ENCODE peak calls at places on chromosome 11, in six cellular contexts. X is stomach, T is NB4, K is neural progenitor cell, Y is cardiac fibroblast, L is PC-3. W is an unnamed sample.

GRCh38 chr11:77213029-77213579 is 85.1 kb downstream of the MYO7A start:
- DNase-seq in X (no peak), T (no peak), K (no peak), Y (no peak), L (no peak), W (no peak)

GRCh38 chr11:45909594-45910475 is 2.8 kb upstream of the FREY1 start:
- DNase-seq in X (no peak), T (no peak), K (no peak), Y (no peak), L (no peak), W (no peak)

GRCh38 chr11:93330446-93330984 is at the start of gene DEUP1:
- DNase-seq in X (peak), T (no peak), K (peak), Y (no peak), L (peak), W (no peak)

GRCh38 chr11:68961245-68961644 is 19.5 kb downstream of the MRGPRD start:
- DNase-seq in X (no peak), T (no peak), K (no peak), Y (no peak), L (peak), W (no peak)

GRCh38 chr11:86383314-86383713 is 8.6 kb downstream of the CCDC81 start:
- DNase-seq in X (no peak), T (no peak), K (no peak), Y (no peak), L (no peak), W (peak)

GRCh38 chr11:9716275-9717039 is 52.6 kb downstream of the SWAP70 start:
- DNase-seq in X (no peak), T (peak), K (no peak), Y (peak), L (peak), W (peak)

GRCh38 chr11:120884290-120885020 is 139.4 kb upstream of the TBCEL start:
- DNase-seq in X (no peak), T (no peak), K (no peak), Y (no peak), L (no peak), W (no peak)

GRCh38 chr11:67401495-67402191 is at the start of gene PPP1CA:
- DNase-seq in X (peak), T (peak), K (peak), Y (peak), L (peak), W (peak)

GRCh38 chr11:44307340-44308099 is 2.4 kb downstream of the ALX4 start:
- DNase-seq in X (no peak), T (no peak), K (no peak), Y (no peak), L (no peak), W (no peak)

GRCh38 chr11:106329273-106330018 is 252.0 kb downstream of the AASDHPPT start:
- DNase-seq in X (no peak), T (no peak), K (no peak), Y (no peak), L (peak), W (no peak)

GRCh38 chr11:117199061-117199915 is at the start of gene TAGLN:
- DNase-seq in X (peak), T (no peak), K (peak), Y (peak), L (peak), W (peak)

GRCh38 chr11:66443602-66444001 is 5.0 kb upstream of the MRPL11 start:
- DNase-seq in X (no peak), T (peak), K (no peak), Y (peak), L (peak), W (peak)

GRCh38 chr11:65553301-65554001 is 4.7 kb downstream of the LTBP3 start:
- DNase-seq in X (no peak), T (peak), K (peak), Y (no peak), L (no peak), W (peak)

GRCh38 chr11:100851129-100851528 is 164.0 kb downstream of the ARHGAP42 start:
- DNase-seq in X (no peak), T (no peak), K (no peak), Y (no peak), L (peak), W (peak)

GRCh38 chr11:94737171-94737611 is 31.0 kb upstream of the AMOTL1 start:
- DNase-seq in X (no peak), T (no peak), K (no peak), Y (no peak), L (peak), W (peak)

GRCh38 chr11:120832609-120833221 is 191.2 kb upstream of the TBCEL start:
- DNase-seq in X (no peak), T (no peak), K (peak), Y (no peak), L (no peak), W (no peak)

GRCh38 chr11:8567597-8568198 is 26.3 kb downstream of the STK33 start:
- DNase-seq in X (no peak), T (no peak), K (no peak), Y (peak), L (no peak), W (peak)

GRCh38 chr11:108853864-108854263 is 189.0 kb downstream of the DDX10 start:
- DNase-seq in X (no peak), T (no peak), K (peak), Y (peak), L (no peak), W (no peak)

GRCh38 chr11:110295086-110295485 is 1.3 kb downstream of the RDX start:
- DNase-seq in X (no peak), T (no peak), K (no peak), Y (no peak), L (no peak), W (no peak)

GRCh38 chr11:36356201-36356600 is 60.1 kb downstream of the PRR5L start:
- DNase-seq in X (no peak), T (peak), K (no peak), Y (no peak), L (no peak), W (no peak)

GRCh38 chr11:133663586-133663985 is 131.3 kb upstream of the OPCML start:
- DNase-seq in X (no peak), T (no peak), K (no peak), Y (no peak), L (no peak), W (no peak)

GRCh38 chr11:120964857-120965256 is 59.0 kb upstream of the TBCEL start:
- DNase-seq in X (no peak), T (no peak), K (no peak), Y (peak), L (peak), W (peak)

GRCh38 chr11:68970921-68971636 is 9.7 kb downstream of the MRGPRD start:
- DNase-seq in X (no peak), T (no peak), K (no peak), Y (no peak), L (no peak), W (no peak)

GRCh38 chr11:124080319-124081001 is 34.8 kb upstream of the VWA5A start:
- DNase-seq in X (no peak), T (no peak), K (no peak), Y (no peak), L (peak), W (no peak)

GRCh38 chr11:16863382-16863781 is 124.9 kb downstream of the C11orf58 start:
- DNase-seq in X (no peak), T (no peak), K (no peak), Y (no peak), L (no peak), W (no peak)

GRCh38 chr11:75150879-75151278 is at the start of gene SLCO2B1:
- DNase-seq in X (no peak), T (no peak), K (no peak), Y (no peak), L (no peak), W (no peak)

GRCh38 chr11:107757661-107758060 is 45.8 kb upstream of the SLN start:
- DNase-seq in X (no peak), T (no peak), K (no peak), Y (no peak), L (peak), W (no peak)

GRCh38 chr11:120142072-120142423 is 4.1 kb upstream of the TRIM29 start:
- DNase-seq in X (no peak), T (no peak), K (no peak), Y (no peak), L (no peak), W (no peak)

GRCh38 chr11:68545796-68546195 is 85.2 kb downstream of the PPP6R3 start:
- DNase-seq in X (peak), T (no peak), K (no peak), Y (no peak), L (peak), W (no peak)

GRCh38 chr11:83773950-83774880 is 488.0 kb upstream of the CCDC90B start:
- DNase-seq in X (no peak), T (no peak), K (no peak), Y (peak), L (peak), W (no peak)

GRCh38 chr11:91163619-91164451 is 941.0 kb upstream of the CHORDC1 start:
- DNase-seq in X (no peak), T (no peak), K (no peak), Y (peak), L (peak), W (peak)

GRCh38 chr11:44343778-44344424 is 34.0 kb upstream of the ALX4 start:
- DNase-seq in X (no peak), T (no peak), K (no peak), Y (no peak), L (no peak), W (no peak)

GRCh38 chr11:96524475-96524874 is 134.7 kb downstream of the JRKL start:
- DNase-seq in X (no peak), T (no peak), K (no peak), Y (peak), L (no peak), W (no peak)

GRCh38 chr11:10655227-10655626 is 38.3 kb downstream of the IRAG1 start:
- DNase-seq in X (no peak), T (peak), K (no peak), Y (no peak), L (no peak), W (no peak)

GRCh38 chr11:77517226-77517625 is 43.3 kb upstream of the PAK1 start:
- DNase-seq in X (no peak), T (peak), K (no peak), Y (no peak), L (peak), W (no peak)

GRCh38 chr11:15565846-15566245 is 451.1 kb downstream of the INSC start:
- DNase-seq in X (no peak), T (no peak), K (peak), Y (no peak), L (no peak), W (no peak)

GRCh38 chr11:45771942-45772522 is 32.9 kb upstream of the SLC35C1 start:
- DNase-seq in X (peak), T (peak), K (peak), Y (peak), L (peak), W (peak)

DNA sequence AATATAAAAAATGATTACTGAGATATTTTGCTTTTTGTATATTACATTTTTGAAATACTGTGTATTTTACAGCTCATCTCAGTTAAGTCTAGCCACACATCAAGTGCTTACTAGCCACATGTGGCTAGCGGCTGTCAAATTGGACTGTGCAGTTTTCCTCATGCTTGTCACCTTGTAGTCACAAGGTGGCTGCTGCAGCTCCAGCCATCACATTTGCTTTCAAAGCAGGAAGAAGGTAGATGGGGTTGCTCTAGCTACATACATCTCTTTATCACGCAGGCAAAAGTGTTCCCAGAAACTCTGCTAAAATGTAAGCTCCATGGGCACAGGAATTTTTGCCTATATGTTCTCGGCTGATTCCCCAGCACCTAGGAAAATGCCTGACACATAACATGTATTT is 61.5 kb downstream of the MICAL2 start:
- DNase-seq in X (no peak), T (no peak), K (no peak), Y (no peak), L (no peak), W (no peak)
- TF ChIP-seq CTCF in X (no peak), T (no peak), K (no peak), Y (no peak), L (no peak), W (no peak)

GRCh38 chr11:14424096-14424495 is 65.1 kb upstream of the RRAS2 start:
- DNase-seq in X (no peak), T (no peak), K (no peak), Y (peak), L (peak), W (peak)

GRCh38 chr11:14422814-14423182 is 63.8 kb upstream of the RRAS2 start:
- DNase-seq in X (no peak), T (no peak), K (no peak), Y (no peak), L (no peak), W (peak)

GRCh38 chr11:14425621-14426020 is 66.6 kb upstream of the RRAS2 start:
- DNase-seq in X (no peak), T (no peak), K (no peak), Y (no peak), L (no peak), W (no peak)

GRCh38 chr11:14422052-14422813 is 63.2 kb upstream of the RRAS2 start:
- DNase-seq in X (peak), T (no peak), K (peak), Y (peak), L (peak), W (peak)

DNA sequence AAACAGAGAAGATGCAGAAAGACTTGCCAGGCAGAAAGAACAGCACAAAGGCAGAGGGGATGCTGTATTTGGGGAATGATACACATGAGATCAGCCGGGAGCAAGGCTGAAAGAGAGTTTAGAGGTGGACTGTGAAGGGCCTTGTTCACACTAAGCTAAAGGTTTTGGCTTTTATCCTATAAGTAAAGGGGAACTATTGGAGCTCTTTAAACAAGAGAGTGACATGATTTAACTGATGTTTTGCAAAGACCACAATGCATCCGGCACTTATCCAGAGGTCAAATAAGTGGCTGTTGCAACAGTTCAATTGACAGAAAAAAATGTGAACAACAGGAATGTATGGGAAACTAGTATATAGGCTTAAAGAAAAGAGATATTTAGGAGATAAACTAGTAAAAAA is 64.7 kb upstream of the RRAS2 start:
- DNase-seq in X (no peak), T (peak), K (no peak), Y (peak), L (peak), W (peak)
- H3K4me3 ChIP-seq in X (no peak), T (no peak), K (no peak), Y (no peak), L (no peak), W (no peak)

GRCh38 chr11:125224391-125225015 is 60.0 kb downstream of the PKNOX2 start:
- DNase-seq in X (peak), T (peak), K (peak), Y (peak), L (peak), W (no peak)
- TF ChIP-seq CTCF in X (no peak), T (no peak), K (peak), Y (peak), L (peak), W (peak)

DNA sequence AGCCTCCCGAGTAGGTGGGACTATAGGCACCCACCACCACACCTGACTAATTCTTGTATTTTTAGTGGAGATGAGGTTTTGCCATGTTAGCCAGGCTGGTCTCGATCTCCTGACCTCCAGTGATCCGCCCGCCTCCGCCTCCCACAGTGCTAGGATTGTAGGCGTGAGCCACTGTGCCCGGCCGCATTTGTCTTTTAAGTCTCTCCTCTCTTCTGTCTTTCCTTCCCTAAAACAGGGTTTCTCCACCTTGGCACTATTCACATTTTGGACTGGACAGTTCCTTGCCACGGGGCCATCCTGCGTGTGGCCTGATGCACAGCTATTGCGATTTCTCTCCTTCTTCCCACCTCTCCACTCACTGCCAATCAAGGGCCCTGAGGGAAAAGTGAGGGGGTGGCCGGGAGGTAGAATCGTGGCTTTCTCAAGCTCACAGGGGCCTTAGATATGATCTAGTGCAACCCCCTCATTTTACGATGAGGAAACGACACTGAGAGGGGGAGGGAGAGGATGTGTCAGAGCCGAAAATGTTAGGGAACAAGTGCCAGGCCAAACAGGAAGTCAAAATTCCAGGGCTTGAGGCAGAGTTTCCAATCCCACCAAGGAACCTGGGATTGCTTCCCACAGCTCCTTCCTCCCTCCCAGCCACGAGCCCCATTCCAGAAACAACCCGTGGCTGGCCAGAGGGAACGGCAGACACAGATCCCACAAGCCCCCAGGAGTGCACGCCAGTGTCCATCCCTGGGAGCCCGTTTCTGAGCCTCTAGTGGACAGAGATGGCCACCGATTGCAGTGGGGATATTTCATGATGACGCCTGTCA is 21.2 kb downstream of the SCGB1A1 start:
- DNase-seq in X (no peak), T (peak), K (no peak), Y (peak), L (peak), W (peak)
- H3K4me3 ChIP-seq in X (no peak), T (no peak), K (no peak), Y (no peak), L (peak), W (no peak)

DNA sequence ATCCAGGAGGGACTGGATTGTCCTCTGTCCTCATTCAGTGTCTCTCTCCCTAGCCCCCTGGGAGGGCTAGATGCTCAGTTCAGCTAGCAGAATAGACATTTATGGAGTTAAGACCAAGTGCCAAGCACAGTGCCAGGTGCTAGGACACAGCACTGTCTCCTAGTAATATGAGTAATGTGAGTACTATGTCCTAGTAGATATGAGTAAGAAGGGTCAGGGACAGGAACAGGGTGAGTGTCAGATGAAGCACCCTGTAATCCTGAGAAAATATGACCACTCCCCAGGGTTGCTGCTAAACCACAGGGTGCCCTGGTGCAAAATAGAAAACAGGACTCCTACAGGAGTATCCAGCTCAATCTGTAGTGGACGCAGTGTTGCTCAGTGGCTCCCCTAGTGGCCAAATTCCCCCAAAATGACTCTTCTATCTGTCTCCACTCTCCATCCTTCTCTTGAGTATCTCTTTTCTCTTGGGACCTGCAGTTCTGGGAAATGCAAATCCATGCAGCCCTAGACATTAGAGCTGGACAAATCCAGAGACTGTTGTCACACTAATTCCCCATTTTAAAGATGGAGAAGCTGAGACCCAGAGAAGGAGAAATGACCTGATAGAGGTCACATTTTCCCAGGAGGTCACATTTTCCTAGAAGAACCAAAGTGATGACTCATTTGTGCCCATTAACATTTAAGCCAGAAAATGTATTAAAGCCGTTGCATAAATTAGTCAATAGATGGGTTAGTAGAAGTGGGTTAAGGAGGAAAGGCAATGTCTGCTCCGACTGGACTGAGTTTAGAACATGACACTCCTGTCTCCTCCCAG is 214.3 kb downstream of the NXPE2 start:
- DNase-seq in X (no peak), T (peak), K (no peak), Y (no peak), L (no peak), W (no peak)
- TF ChIP-seq CTCF in X (no peak), T (peak), K (peak), Y (peak), L (peak), W (no peak)

DNA sequence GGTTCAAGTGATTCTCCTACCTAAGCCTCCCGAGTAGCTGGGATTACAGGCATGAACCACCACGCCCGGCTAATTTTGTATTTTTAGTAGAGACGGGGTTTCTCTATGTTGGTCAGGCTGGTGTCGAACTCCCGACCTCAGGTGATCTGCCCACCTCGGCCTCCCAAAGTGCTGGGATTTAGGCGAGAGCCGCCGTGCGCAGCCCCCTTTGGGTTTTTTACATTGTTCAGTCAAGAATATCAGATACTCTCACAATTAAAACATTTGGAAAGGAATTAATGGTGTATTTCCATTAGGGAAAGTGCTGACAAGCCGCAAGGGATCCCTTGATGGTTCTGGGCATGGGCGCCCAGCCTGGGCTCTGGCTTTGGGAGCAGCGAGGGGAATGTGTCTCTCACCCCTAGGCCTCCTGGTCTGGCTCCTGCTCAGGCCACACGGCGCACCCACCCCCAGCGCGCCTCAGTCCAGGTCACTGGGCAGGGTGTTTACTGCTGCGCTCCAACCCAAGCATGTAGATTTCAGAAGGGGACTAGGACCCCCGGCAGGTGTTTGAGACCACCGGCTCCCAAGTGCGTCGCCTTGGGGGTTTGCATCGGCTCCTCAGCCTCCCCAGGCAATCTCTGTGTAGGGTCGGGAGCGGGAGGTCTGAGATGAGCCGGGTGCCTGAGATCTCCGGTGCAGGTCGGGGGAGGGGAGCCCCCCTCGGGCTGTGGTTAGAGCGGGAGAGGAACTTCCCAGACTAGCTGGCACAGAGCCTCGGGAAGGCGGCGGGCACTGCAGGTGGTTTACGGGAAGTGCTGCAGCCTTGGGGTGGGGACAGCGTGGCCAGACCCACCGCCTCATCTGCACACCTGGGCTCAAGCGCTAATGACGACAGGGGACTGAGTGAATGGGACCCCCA is 820 bp upstream of the IRF7 start:
- DNase-seq in X (no peak), T (no peak), K (no peak), Y (no peak), L (no peak), W (no peak)
- H3K4me3 ChIP-seq in X (peak), T (peak), K (peak), Y (peak), L (peak), W (no peak)

W was measured in foreskin fibroblast.